ENCODE peak calls at places on chromosomes 5 and 9, in seven cellular contexts. V, H, Y, Q, O, X and E are unnamed samples.
A peak's percentile ranks its signal among the peaks of the same experiment; 100 is the strongest.

GRCh38 chr9:132791699-132792240 is 86.3 kb downstream of the AK8 start:
- DNase-seq in Y (no peak), Q (no peak), X (no peak), O (no peak), V (no peak), H (no peak), E (no peak)

GRCh38 chr9:130624154-130624553 is 40.2 kb upstream of the PRDM12 start:
- DNase-seq in Q (no peak), Y (no peak), H (no peak), X (no peak), V (no peak), O (no peak), E (no peak)

GRCh38 chr9:8349369-8349768 is 549.8 kb upstream of the DMAC1 start:
- DNase-seq in X (no peak), Q (no peak), O (no peak), Y (no peak), H (no peak), V (no peak), E (no peak)

GRCh38 chr5:148639081-148639480 is 15.2 kb downstream of the HTR4 start:
- DNase-seq in Q (no peak), Y (no peak), V (no peak), O (no peak), X (no peak), H (no peak), E (no peak)

GRCh38 chr5:121152411-121152810 is 688.3 kb downstream of the PRR16 start:
- DNase-seq in X (no peak), V (no peak), O (no peak), H (no peak), Y (no peak), Q (no peak), E (no peak)

GRCh38 chr5:9698125-9698848 is 68.1 kb upstream of the TAS2R1 start:
- DNase-seq in V (peak; percentile 84), Y (peak; percentile 3), H (no peak), X (peak; percentile 46), O (no peak), Q (no peak), E (peak; percentile 24)

GRCh38 chr5:112146323-112146848 is 272.7 kb downstream of the EPB41L4A start:
- DNase-seq in V (peak; percentile 80), Y (peak; percentile 89), X (peak; percentile 89), H (peak; percentile 65), Q (no peak), O (no peak), E (peak; percentile 65)

GRCh38 chr5:73380710-73381586 is 67.6 kb downstream of the FOXD1 start:
- DNase-seq in X (no peak), O (no peak), V (no peak), Y (no peak), H (no peak), Q (no peak), E (no peak)

GRCh38 chr9:72979405-72980100 is 26.7 kb upstream of the ALDH1A1 start:
- DNase-seq in H (no peak), X (no peak), V (no peak), Q (no peak), O (no peak), Y (no peak), E (no peak)

GRCh38 chr5:53321073-53321472 is 159.4 kb upstream of the FST start:
- DNase-seq in Q (no peak), V (no peak), H (no peak), X (no peak), Y (no peak), O (no peak), E (no peak)

GRCh38 chr9:80218336-80218735 is 646.6 kb downstream of the TLE4 start:
- DNase-seq in Y (no peak), X (no peak), O (no peak), Q (no peak), V (no peak), H (no peak), E (no peak)

GRCh38 chr9:120904061-120904998 is 22.3 kb downstream of the TRAF1 start:
- DNase-seq in Q (peak; percentile 43), V (no peak), X (no peak), H (no peak), O (no peak), Y (no peak), E (no peak)

GRCh38 chr5:177474094-177474493 is 660 bp upstream of the DBN1 start:
- DNase-seq in V (no peak), O (no peak), X (no peak), Y (no peak), Q (no peak), H (no peak), E (no peak)

GRCh38 chr5:157977957-157978505 is 119.1 kb upstream of the CLINT1 start:
- DNase-seq in Y (no peak), V (no peak), O (no peak), H (peak; percentile 46), Q (no peak), X (no peak), E (no peak)

GRCh38 chr5:51384281-51384840 is 1.1 kb downstream of the ISL1 start:
- DNase-seq in O (no peak), Q (no peak), V (no peak), H (no peak), X (no peak), Y (no peak), E (no peak)

GRCh38 chr9:755454-756381 is 85.8 kb upstream of the DMRT1 start:
- DNase-seq in X (peak; percentile 64), H (peak; percentile 32), O (no peak), V (peak; percentile 66), Y (peak; percentile 86), Q (no peak), E (peak; percentile 60)

GRCh38 chr5:39352931-39353330 is 11.4 kb downstream of the C9 start:
- DNase-seq in Q (no peak), H (no peak), V (no peak), X (no peak), O (no peak), Y (no peak), E (no peak)

GRCh38 chr5:102850503-102850902 is 95.4 kb downstream of the PAM start:
- DNase-seq in O (no peak), Q (no peak), X (no peak), Y (no peak), H (no peak), V (no peak), E (no peak)

GRCh38 chr5:72018158-72018803 is 89.0 kb upstream of the MAP1B start:
- DNase-seq in Q (peak; percentile 71), X (no peak), H (no peak), Y (peak; percentile 66), V (no peak), O (no peak), E (no peak)

GRCh38 chr5:56685503-56686217 is 129.7 kb upstream of the MAP3K1 start:
- DNase-seq in H (no peak), X (no peak), Q (no peak), V (no peak), O (no peak), Y (no peak), E (no peak)

GRCh38 chr5:37565067-37565670 is 186.1 kb downstream of the WDR70 start:
- DNase-seq in O (no peak), X (no peak), H (no peak), Q (no peak), Y (no peak), V (no peak), E (no peak)

GRCh38 chr5:176400382-176401156 is 12.0 kb downstream of the HIGD2A start:
- DNase-seq in X (no peak), Q (peak; percentile 89), Y (no peak), O (no peak), H (no peak), V (no peak), E (no peak)

GRCh38 chr5:45038366-45038987 is 229.7 kb downstream of the MRPS30 start:
- DNase-seq in Y (peak; percentile 25), H (no peak), Q (no peak), X (no peak), O (no peak), V (no peak), E (no peak)

GRCh38 chr9:129483467-129484324 is 137.2 kb downstream of the C9orf50 start:
- DNase-seq in H (peak; percentile 93), X (peak; percentile 81), Q (peak; percentile 83), Y (peak; percentile 94), V (peak; percentile 61), O (peak; percentile 70), E (no peak)
- H3K4me3 ChIP-seq in H (no peak overlapping the region), X (peak overlapping the region; percentile 26), Q (peak overlapping the region; percentile 47), Y (no peak overlapping the region), V (peak overlapping the region; percentile 8), O (peak overlapping the region; percentile 77), E (peak overlapping the region; percentile 37)

GRCh38 chr9:137294684-137295312 is 7.3 kb downstream of the NRARP start:
- DNase-seq in X (no peak), Y (no peak), O (no peak), H (no peak), V (no peak), Q (peak; percentile 32), E (no peak)
- TF ChIP-seq CTCF in X (peak; percentile 45), Y (peak; percentile 7), O (peak; percentile 4), H (no peak), V (peak; percentile 39), Q (peak; percentile 7), E (peak; percentile 43)

GRCh38 chr5:1501372-1502045 is 22.3 kb downstream of the LPCAT1 start:
- DNase-seq in V (no peak), O (no peak), Q (no peak), X (no peak), Y (no peak), H (no peak), E (no peak)

GRCh38 chr5:1503301-1504243 is 20.2 kb downstream of the LPCAT1 start:
- DNase-seq in Q (peak; percentile 49), X (no peak), V (no peak), Y (peak; percentile 54), H (peak; percentile 82), O (no peak), E (no peak)

GRCh38 chr5:1504244-1504595 is 19.5 kb downstream of the LPCAT1 start:
- DNase-seq in V (no peak), O (no peak), Y (no peak), Q (no peak), H (no peak), X (no peak), E (no peak)

GRCh38 chr5:1502046-1502736 is 21.6 kb downstream of the LPCAT1 start:
- DNase-seq in O (no peak), Q (peak; percentile 41), X (no peak), Y (no peak), V (no peak), H (peak; percentile 81), E (no peak)

GRCh38 chr5:1502737-1503120 is 21.0 kb downstream of the LPCAT1 start:
- DNase-seq in Y (no peak), H (no peak), O (no peak), V (no peak), Q (no peak), X (no peak), E (no peak)
- H3K4me3 ChIP-seq in Y (no peak overlapping the region), H (no peak overlapping the region), O (no peak overlapping the region), V (no peak overlapping the region), Q (no peak overlapping the region), X (no peak overlapping the region), E (no peak overlapping the region)

DNA sequence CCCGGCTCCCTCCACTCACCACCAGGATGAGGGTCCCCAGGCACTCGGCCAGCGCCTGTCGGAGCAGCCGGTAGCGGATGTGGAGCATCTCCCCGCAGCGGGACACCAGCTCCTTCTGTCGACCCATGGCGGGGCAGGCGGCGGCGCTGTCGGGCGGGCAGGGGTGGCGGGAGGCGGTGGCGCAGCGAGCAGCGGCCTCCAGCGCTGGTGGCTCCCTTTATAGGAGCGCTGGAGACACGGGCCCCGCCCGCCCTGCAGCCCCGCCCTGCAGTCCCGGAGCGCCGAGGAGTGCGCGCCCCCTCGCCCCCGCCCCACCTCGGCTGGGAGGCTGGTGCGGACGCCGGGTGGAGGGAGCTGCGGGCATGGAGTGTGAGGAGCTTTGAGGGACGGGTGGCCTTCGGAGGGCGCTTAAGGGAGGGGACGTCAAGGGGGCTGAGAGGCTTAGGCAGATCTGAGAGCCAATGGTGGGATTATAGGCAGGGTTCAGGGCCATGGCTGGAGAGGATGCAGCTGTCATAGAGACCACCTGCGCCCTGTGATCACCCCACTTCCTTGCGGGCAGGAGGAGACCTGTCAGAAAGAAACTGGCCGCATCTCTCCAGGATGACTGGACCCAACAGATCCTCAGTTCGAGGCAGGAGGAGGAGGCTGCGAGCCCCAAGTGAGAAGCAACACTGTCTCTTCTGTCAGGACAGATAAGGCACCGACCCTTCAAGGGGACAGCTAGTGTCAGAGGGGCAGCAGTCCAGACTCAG is at the start of gene AQP3:
- DNase-seq in Q (peak; percentile 81), X (no peak), Y (peak; percentile 33), V (no peak), O (no peak), H (no peak), E (no peak)
- TF ChIP-seq CTCF in Q (peak; percentile 35), X (peak; percentile 11), Y (peak; percentile 12), V (no peak), O (peak; percentile 29), H (no peak), E (peak; percentile 45)